ENCODE peak calls at places on chromosomes 2 and 18, in nine cellular contexts. X, V, K, W, I, U, H, Q and R are unnamed samples.
A peak's percentile ranks its signal among the peaks of the same experiment; 100 is the strongest.

GRCh38 chr18:41992066-41992465 is 37.0 kb downstream of the PIK3C3 start:
- DNase-seq in V (no peak), H (no peak), X (no peak), I (no peak), U (peak; percentile 49), K (peak; percentile 23), Q (no peak), W (no peak), R (no peak)

GRCh38 chr2:10584843-10585475 is 104.8 kb downstream of the NOL10 start:
- DNase-seq in K (no peak), X (no peak), V (no peak), U (no peak), I (no peak), W (no peak), H (no peak), Q (no peak), R (peak; percentile 26)

GRCh38 chr2:172102159-172102857 is 392 bp downstream of the DLX2 start:
- DNase-seq in U (peak; percentile 21), Q (no peak), V (no peak), I (no peak), H (no peak), W (no peak), K (peak; percentile 89), X (peak; percentile 30), R (no peak)

GRCh38 chr2:2839393-2840096 is 508.5 kb upstream of the MYT1L start:
- DNase-seq in U (no peak), X (no peak), V (no peak), I (no peak), H (no peak), K (no peak), W (no peak), Q (no peak), R (no peak)

GRCh38 chr2:165952600-165953210 is 871 bp downstream of the TTC21B start:
- DNase-seq in W (no peak), Q (no peak), U (peak; percentile 66), V (no peak), I (no peak), K (peak; percentile 61), H (no peak), X (no peak), R (no peak)

GRCh38 chr2:22904126-22904684 is 480.8 kb upstream of the KLHL29 start:
- DNase-seq in W (no peak), U (no peak), V (peak; percentile 65), Q (no peak), I (peak; percentile 26), X (peak; percentile 16), H (no peak), K (peak; percentile 32), R (peak; percentile 29)

GRCh38 chr2:9944330-9944758 is 7.1 kb upstream of the GRHL1 start:
- DNase-seq in Q (peak; percentile 40), U (no peak), K (peak; percentile 58), I (no peak), W (no peak), H (no peak), X (no peak), V (peak; percentile 64), R (no peak)

GRCh38 chr2:143263045-143263625 is 133.9 kb downstream of the ARHGAP15 start:
- DNase-seq in H (no peak), U (no peak), W (no peak), K (no peak), Q (no peak), I (no peak), X (no peak), V (no peak), R (no peak)

GRCh38 chr2:83596592-83597339 is 862.3 kb downstream of the SUCLG1 start:
- DNase-seq in K (no peak), H (no peak), Q (no peak), U (no peak), W (no peak), X (no peak), I (no peak), V (no peak), R (no peak)

GRCh38 chr18:5058768-5059539 is 138.1 kb downstream of the AKAIN1 start:
- DNase-seq in H (no peak), K (no peak), Q (no peak), W (no peak), X (no peak), I (no peak), V (no peak), U (no peak), R (no peak)

GRCh38 chr2:96265840-96266569 is at the start of the genes CIAO1 and TMEM127:
- DNase-seq in U (peak; percentile 99), V (peak; percentile 99), W (peak; percentile 96), X (peak; percentile 99), K (peak; percentile 98), Q (peak; percentile 98), H (peak; percentile 99), I (peak; percentile 98), R (peak; percentile 99)
- TF ChIP-seq POLR2A in U (peak; percentile 71), V (peak; percentile 27), W (peak; percentile 91), X (peak; percentile 89), K (peak; percentile 85), Q (peak; percentile 92), H (peak; percentile 98), I (peak; percentile 81), R (peak; percentile 91)

GRCh38 chr2:219299372-219299760 is 9.8 kb downstream of the PTPRN start:
- DNase-seq in H (no peak), Q (no peak), K (no peak), I (no peak), V (no peak), W (no peak), X (no peak), U (no peak), R (no peak)

GRCh38 chr2:219306047-219306446 is 3.2 kb downstream of the PTPRN start:
- DNase-seq in X (no peak), U (no peak), K (no peak), V (no peak), W (no peak), H (no peak), Q (no peak), I (no peak), R (no peak)

GRCh38 chr2:219304223-219304622 is 5.0 kb downstream of the PTPRN start:
- DNase-seq in K (no peak), V (no peak), W (no peak), I (no peak), U (no peak), Q (no peak), H (no peak), X (no peak), R (no peak)

GRCh38 chr2:219300022-219300421 is 9.2 kb downstream of the PTPRN start:
- DNase-seq in V (no peak), U (no peak), I (no peak), H (no peak), K (no peak), W (no peak), Q (no peak), X (no peak), R (no peak)

DNA sequence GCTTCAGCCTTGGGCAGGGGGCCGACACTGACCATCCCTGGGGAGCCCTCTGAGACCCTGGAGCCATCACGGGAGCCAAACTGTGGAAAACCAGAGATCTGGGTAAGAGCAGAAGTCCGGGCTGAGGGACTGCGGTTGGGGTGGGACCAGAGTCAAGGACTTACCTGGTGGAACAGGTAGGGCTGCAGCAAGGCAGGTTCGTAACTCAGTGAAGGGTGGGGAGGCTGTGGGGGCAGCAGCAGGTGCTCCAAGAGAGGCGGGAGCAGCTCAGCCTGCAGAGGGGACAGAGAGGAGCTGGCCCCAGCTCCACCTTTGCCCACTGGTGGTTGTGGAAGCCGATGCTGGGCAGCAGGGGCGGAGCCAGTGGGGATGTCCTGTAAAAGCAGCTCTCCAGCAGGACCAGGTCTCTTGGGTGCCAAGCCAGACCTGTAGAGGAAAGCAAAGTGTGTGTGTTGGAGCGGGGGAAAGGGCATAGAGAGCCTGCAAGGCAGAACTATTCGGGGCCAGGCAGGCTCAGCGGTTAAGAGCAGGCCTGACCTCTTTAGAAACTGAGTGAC is 6.7 kb downstream of the PTPRN start:
- DNase-seq in U (no peak), I (no peak), X (no peak), H (no peak), V (no peak), Q (no peak), W (no peak), K (no peak), R (no peak)
- H3K27me3 ChIP-seq in U (peaks cover 7% of the 10 kb centered on the region), I (no peaks in the 10 kb centered on the region), X (no peaks in the 10 kb centered on the region), H (peaks cover 9% of the 10 kb centered on the region), V (no peaks in the 10 kb centered on the region), Q (peaks cover 2% of the 10 kb centered on the region), W (peaks cover 2% of the 10 kb centered on the region), K (peaks cover 8% of the 10 kb centered on the region), R (no peaks in the 10 kb centered on the region)

GRCh38 chr2:113886479-113887383 is 3.2 kb upstream of the ACTR3 start:
- DNase-seq in H (peak; percentile 17), Q (peak; percentile 42), W (peak; percentile 10), K (peak; percentile 58), U (no peak), V (peak; percentile 22), I (no peak), X (peak; percentile 44), R (no peak)
- TF ChIP-seq POLR2A in H (no peak), Q (no peak), W (no peak), K (no peak), U (no peak), V (no peak), I (no peak), X (no peak), R (no peak)

GRCh38 chr2:46303822-46304221 is 6.6 kb downstream of the EPAS1 start:
- DNase-seq in H (no peak), W (no peak), I (no peak), Q (no peak), K (no peak), U (peak; percentile 51), V (no peak), X (no peak), R (no peak)
- H3K27me3 ChIP-seq in H (no peaks in the 10 kb centered on the region), W (no peaks in the 10 kb centered on the region), I (no peaks in the 10 kb centered on the region), Q (no peaks in the 10 kb centered on the region), K (no peaks in the 10 kb centered on the region), U (no peaks in the 10 kb centered on the region), V (no peaks in the 10 kb centered on the region), X (no peaks in the 10 kb centered on the region), R (no peaks in the 10 kb centered on the region)

GRCh38 chr2:231361701-231362588 is 33.6 kb upstream of the B3GNT7 start:
- DNase-seq in K (peak; percentile 33), I (no peak), W (no peak), U (no peak), V (no peak), X (no peak), H (no peak), Q (no peak), R (no peak)
- TF ChIP-seq POLR2A in K (no peak), I (no peak), W (no peak), U (no peak), V (no peak), X (no peak), H (no peak), Q (no peak), R (no peak)

GRCh38 chr2:1494257-1494656 is 81.0 kb downstream of the TPO start:
- DNase-seq in Q (no peak), H (no peak), I (no peak), K (no peak), X (no peak), W (no peak), U (no peak), V (no peak), R (peak; percentile 8)
- H3K27me3 ChIP-seq in Q (no peaks in the 10 kb centered on the region), H (no peaks in the 10 kb centered on the region), I (no peaks in the 10 kb centered on the region), K (peaks cover 5% of the 10 kb centered on the region), X (no peaks in the 10 kb centered on the region), W (no peaks in the 10 kb centered on the region), U (no peaks in the 10 kb centered on the region), V (no peaks in the 10 kb centered on the region), R (no peaks in the 10 kb centered on the region)